ENCODE peak calls at places on chromosomes 1 and 21, in eight cellular contexts. O is CD8-positive, alpha-beta T cell; E is pancreas; T is neural progenitor cell; X is DND-41; P is fibroblast of lung; G is mammary epithelial cell; J is left ventricle myocardium inferior. A is an unnamed sample. For H3K4me1, the result is how much of the 10 kb centered on the place peaks cover.

GRCh38 chr1:105736349-105736748 is 1320.1 kb upstream of the PRMT6 start:
- DNase-seq in J (no peak), O (no peak), G (no peak), E (no peak), P (no peak), X (no peak), T (no peak), A (no peak)

GRCh38 chr21:30942192-30942591 is 60.8 kb upstream of the KRTAP11-1 start:
- DNase-seq in X (no peak), E (no peak), T (no peak), P (no peak), G (no peak), O (no peak), J (no peak), A (no peak)

GRCh38 chr1:63969461-63969893 is 195.7 kb downstream of the ROR1 start:
- DNase-seq in T (no peak), E (no peak), J (no peak), X (no peak), O (no peak), P (no peak), G (peak), A (no peak)

GRCh38 chr1:166155108-166155507 is 11.7 kb downstream of the FAM78B start:
- DNase-seq in O (no peak), G (no peak), X (no peak), T (no peak), E (no peak), J (no peak), P (no peak), A (no peak)

GRCh38 chr1:221543529-221544120 is 198.3 kb downstream of the DUSP10 start:
- DNase-seq in G (peak), P (peak), X (no peak), J (no peak), T (peak), O (no peak), E (no peak), A (no peak)

GRCh38 chr1:27357281-27358037 is 9.3 kb downstream of the MAP3K6 start:
- DNase-seq in O (peak), E (peak), G (no peak), X (peak), P (peak), T (peak), J (peak), A (peak)

GRCh38 chr1:103112535-103112934 is 4.2 kb upstream of the COL11A1 start:
- DNase-seq in G (no peak), T (no peak), P (no peak), X (no peak), O (no peak), J (no peak), E (no peak), A (no peak)

GRCh38 chr1:161139765-161140164 is 7.3 kb upstream of the DEDD start:
- DNase-seq in O (peak), E (no peak), X (peak), T (peak), J (no peak), P (peak), G (peak), A (no peak)

GRCh38 chr21:17501107-17502006 is 11.5 kb upstream of the CXADR start:
- DNase-seq in G (no peak), P (no peak), O (no peak), J (no peak), E (no peak), X (no peak), T (no peak), A (no peak)

GRCh38 chr1:234768171-234768568 is 158.2 kb upstream of the IRF2BP2 start:
- DNase-seq in X (no peak), E (no peak), G (no peak), P (no peak), J (no peak), T (no peak), O (no peak), A (no peak)

GRCh38 chr1:4970532-4970931 is 316.1 kb downstream of the AJAP1 start:
- DNase-seq in E (no peak), G (no peak), X (no peak), T (no peak), O (no peak), P (no peak), J (no peak), A (no peak)

GRCh38 chr1:39410915-39411436 is 80.5 kb upstream of the BMP8A start:
- DNase-seq in O (peak), P (peak), X (peak), E (peak), T (peak), J (peak), G (peak), A (peak)

GRCh38 chr1:82321794-82322193 is 521.1 kb downstream of the ADGRL2 start:
- DNase-seq in P (no peak), O (no peak), E (no peak), T (no peak), G (peak), X (no peak), J (no peak), A (no peak)

GRCh38 chr1:186781731-186782130 is 47.0 kb upstream of the PLA2G4A start:
- DNase-seq in G (no peak), P (no peak), E (no peak), O (no peak), T (no peak), X (no peak), J (no peak), A (peak)

GRCh38 chr1:11653101-11653601 is 1.1 kb downstream of the FBXO2 start:
- DNase-seq in E (peak), J (no peak), T (peak), O (no peak), P (no peak), X (no peak), G (peak), A (peak)

GRCh38 chr1:17913326-17914115 is 158.4 kb downstream of the ACTL8 start:
- DNase-seq in J (no peak), T (no peak), O (no peak), P (no peak), G (no peak), X (no peak), E (no peak), A (no peak)

GRCh38 chr1:61226791-61227567 is 144.6 kb downstream of the NFIA start:
- DNase-seq in X (no peak), T (no peak), O (no peak), G (no peak), J (no peak), E (peak), P (peak), A (no peak)

GRCh38 chr1:10632691-10633090 is 157.9 kb downstream of the PEX14 start:
- DNase-seq in T (peak), E (no peak), X (no peak), P (no peak), G (no peak), O (no peak), J (no peak), A (no peak)

GRCh38 chr1:24159366-24159765 is 16.4 kb upstream of the IL22RA1 start:
- DNase-seq in E (no peak), P (no peak), O (no peak), T (no peak), X (no peak), G (no peak), J (no peak), A (no peak)

GRCh38 chr1:26373281-26373680 is 731 bp upstream of the ZNF683 start:
- DNase-seq in T (no peak), J (no peak), G (no peak), E (no peak), O (peak), P (no peak), X (peak), A (no peak)

GRCh38 chr1:246773213-246773641 is 49.0 kb downstream of the SCCPDH start:
- DNase-seq in P (no peak), O (no peak), T (no peak), E (no peak), X (peak), G (no peak), J (no peak), A (no peak)

GRCh38 chr1:62321438-62321837 is 2.2 kb upstream of the KANK4 start:
- DNase-seq in P (peak), X (no peak), J (no peak), E (no peak), G (peak), T (no peak), O (no peak), A (no peak)

GRCh38 chr1:204443260-204443619 is 31.6 kb upstream of the PPP1R15B start:
- DNase-seq in E (peak), G (peak), X (no peak), P (no peak), O (no peak), J (no peak), T (no peak), A (no peak)

GRCh38 chr1:85200367-85200869 is 398 bp downstream of the SYDE2 start:
- DNase-seq in O (peak), X (no peak), J (no peak), G (peak), T (peak), E (no peak), P (no peak), A (no peak)

GRCh38 chr1:238552271-238552670 is 661.5 kb upstream of the ZP4 start:
- DNase-seq in P (no peak), X (no peak), O (no peak), J (no peak), T (no peak), G (no peak), E (no peak), A (no peak)

GRCh38 chr1:244097523-244098390 is 46.7 kb downstream of the ZBTB18 start:
- DNase-seq in J (no peak), O (no peak), E (no peak), X (no peak), T (no peak), P (no peak), G (no peak), A (no peak)

GRCh38 chr1:201481004-201481380 is 12.0 kb upstream of the PHLDA3 start:
- DNase-seq in P (no peak), O (no peak), E (no peak), G (no peak), T (peak), J (no peak), X (no peak), A (no peak)

GRCh38 chr1:102861247-102861646 is 247.1 kb downstream of the COL11A1 start:
- DNase-seq in P (no peak), O (no peak), G (no peak), T (no peak), X (no peak), E (no peak), J (no peak), A (no peak)

GRCh38 chr1:117857434-117857833 is 72.0 kb downstream of the GDAP2 start:
- DNase-seq in P (no peak), O (no peak), J (no peak), E (no peak), T (no peak), G (no peak), X (no peak), A (no peak)

GRCh38 chr1:116255486-116255885 is 117.6 kb upstream of the ATP1A1 start:
- DNase-seq in O (no peak), E (no peak), J (no peak), P (no peak), T (peak), G (no peak), X (no peak), A (no peak)

GRCh38 chr1:69139007-69139406 is 428.7 kb upstream of the LRRC7 start:
- DNase-seq in G (no peak), T (no peak), J (no peak), O (no peak), E (no peak), P (no peak), X (no peak), A (peak)

GRCh38 chr1:16927711-16928485 is 6.2 kb downstream of the CROCC start:
- DNase-seq in P (no peak), J (no peak), X (no peak), T (no peak), G (no peak), E (no peak), O (no peak), A (peak)

GRCh38 chr21:35976481-35976880 is 83.8 kb downstream of the SETD4 start:
- DNase-seq in X (no peak), T (no peak), E (no peak), O (no peak), J (no peak), P (no peak), G (no peak), A (no peak)

GRCh38 chr1:36842448-36842847 is 191.9 kb downstream of the GRIK3 start:
- DNase-seq in P (no peak), O (no peak), J (no peak), G (no peak), X (no peak), E (no peak), T (no peak), A (no peak)

GRCh38 chr1:30599721-30600120 is 123.7 kb downstream of the MATN1 start:
- DNase-seq in O (no peak), P (no peak), T (no peak), E (no peak), G (no peak), X (no peak), J (no peak), A (no peak)

GRCh38 chr1:156961709-156962108 is 41.3 kb downstream of the LRRC71 start:
- DNase-seq in O (peak), E (no peak), P (no peak), T (peak), G (no peak), X (peak), J (no peak), A (no peak)

GRCh38 chr1:59596432-59596831 is 218.3 kb upstream of the HOOK1 start:
- DNase-seq in J (no peak), O (no peak), E (peak), T (no peak), G (peak), P (peak), X (no peak), A (peak)

GRCh38 chr1:5768014-5768413 is 224.2 kb downstream of the NPHP4 start:
- DNase-seq in T (peak), G (no peak), X (no peak), P (no peak), J (no peak), E (no peak), O (no peak), A (no peak)

GRCh38 chr1:234597894-234598293 is 12.1 kb downstream of the IRF2BP2 start:
- DNase-seq in O (peak), P (peak), J (peak), G (peak), T (peak), E (peak), X (peak), A (no peak)

GRCh38 chr1:246155923-246156322 is 351.2 kb downstream of the SMYD3 start:
- DNase-seq in T (no peak), O (no peak), J (no peak), E (no peak), P (peak), X (no peak), G (no peak), A (no peak)

GRCh38 chr21:14013056-14013603 is 197.6 kb downstream of the LIPI start:
- DNase-seq in X (no peak), P (no peak), E (no peak), J (no peak), G (no peak), O (no peak), T (no peak), A (no peak)
- H3K4me1 ChIP-seq in X (under half), P (under half), E (under half), J (under half), G (under half), O (under half), T (under half), A (under half)

GRCh38 chr1:55206210-55206609 is 9.0 kb downstream of the USP24 start:
- DNase-seq in G (no peak), T (no peak), J (no peak), P (no peak), O (no peak), E (no peak), X (no peak), A (no peak)

GRCh38 chr1:55211456-55211855 is 3.7 kb downstream of the USP24 start:
- DNase-seq in X (no peak), T (no peak), E (no peak), J (no peak), P (no peak), G (no peak), O (no peak), A (no peak)

GRCh38 chr1:55210990-55211389 is 4.2 kb downstream of the USP24 start:
- DNase-seq in P (no peak), T (no peak), G (no peak), O (no peak), X (no peak), E (no peak), J (no peak), A (no peak)

GRCh38 chr1:55211909-55212308 is 3.3 kb downstream of the USP24 start:
- DNase-seq in G (no peak), P (no peak), T (no peak), O (no peak), X (no peak), E (no peak), J (no peak), A (no peak)

DNA sequence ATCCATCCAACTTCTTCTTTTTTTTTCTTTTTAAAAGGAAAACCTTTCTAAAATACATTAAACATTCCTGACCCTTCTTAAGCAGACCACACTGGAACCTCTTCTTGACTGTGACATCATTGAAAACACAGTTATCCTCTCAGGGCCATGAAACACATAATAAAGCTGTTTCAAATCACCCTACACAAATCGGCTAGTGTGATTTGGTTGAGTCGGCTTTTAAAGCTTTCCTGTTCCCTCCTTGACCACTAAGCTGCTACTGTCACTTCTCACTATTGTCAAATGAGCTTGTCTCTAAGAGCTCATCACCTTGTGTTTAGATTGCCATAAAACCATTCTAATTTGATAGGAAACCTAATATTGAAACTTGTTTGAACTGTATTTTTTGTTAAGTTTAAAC is 5.9 kb downstream of the USP24 start:
- DNase-seq in G (no peak), E (no peak), J (no peak), O (no peak), T (peak), X (no peak), P (no peak), A (no peak)
- H3K4me1 ChIP-seq in G (under half), E (under half), J (half or more), O (under half), T (under half), X (under half), P (under half), A (under half)

GRCh38 chr1:2241820-2242219 is 13.7 kb downstream of the SKI start:
- DNase-seq in G (no peak), J (no peak), O (peak), T (no peak), P (no peak), X (no peak), E (no peak), A (peak)

GRCh38 chr1:2239384-2239985 is 11.4 kb downstream of the SKI start:
- DNase-seq in T (no peak), O (peak), P (no peak), G (no peak), E (no peak), J (no peak), X (no peak), A (no peak)

GRCh38 chr1:2242814-2243725 is 15.0 kb downstream of the SKI start:
- DNase-seq in P (peak), X (no peak), J (peak), O (no peak), T (no peak), E (no peak), G (no peak), A (peak)

GRCh38 chr1:2238361-2239055 is 10.4 kb downstream of the SKI start:
- DNase-seq in J (no peak), G (no peak), X (no peak), T (no peak), E (peak), O (no peak), P (no peak), A (peak)

GRCh38 chr1:2240251-2241156 is 12.4 kb downstream of the SKI start:
- DNase-seq in P (peak), T (no peak), J (peak), G (peak), E (peak), O (peak), X (no peak), A (peak)
- H3K4me1 ChIP-seq in P (under half), T (under half), J (half or more), G (under half), E (under half), O (half or more), X (under half), A (under half)

GRCh38 chr1:92486251-92487077 is at the start of gene GFI1:
- DNase-seq in X (no peak), E (peak), P (peak), J (peak), T (peak), G (peak), O (peak), A (peak)

GRCh38 chr1:92484171-92484471 is 2.6 kb downstream of the GFI1 start:
- DNase-seq in G (no peak), T (no peak), P (no peak), E (no peak), J (no peak), X (no peak), O (no peak), A (no peak)

GRCh38 chr1:92484472-92485373 is 2.0 kb downstream of the GFI1 start:
- DNase-seq in T (peak), P (peak), X (peak), O (peak), J (no peak), E (peak), G (peak), A (peak)

GRCh38 chr1:92487078-92487605 is 417 bp upstream of the GFI1 start:
- DNase-seq in O (no peak), T (no peak), G (no peak), E (no peak), X (no peak), P (no peak), J (no peak), A (no peak)

GRCh38 chr1:92485374-92486250 is 1.1 kb downstream of the GFI1 start:
- DNase-seq in X (peak), T (peak), G (peak), E (peak), O (peak), P (no peak), J (peak), A (peak)
- H3K4me1 ChIP-seq in X (under half), T (under half), G (half or more), E (under half), O (under half), P (under half), J (half or more), A (under half)

DNA sequence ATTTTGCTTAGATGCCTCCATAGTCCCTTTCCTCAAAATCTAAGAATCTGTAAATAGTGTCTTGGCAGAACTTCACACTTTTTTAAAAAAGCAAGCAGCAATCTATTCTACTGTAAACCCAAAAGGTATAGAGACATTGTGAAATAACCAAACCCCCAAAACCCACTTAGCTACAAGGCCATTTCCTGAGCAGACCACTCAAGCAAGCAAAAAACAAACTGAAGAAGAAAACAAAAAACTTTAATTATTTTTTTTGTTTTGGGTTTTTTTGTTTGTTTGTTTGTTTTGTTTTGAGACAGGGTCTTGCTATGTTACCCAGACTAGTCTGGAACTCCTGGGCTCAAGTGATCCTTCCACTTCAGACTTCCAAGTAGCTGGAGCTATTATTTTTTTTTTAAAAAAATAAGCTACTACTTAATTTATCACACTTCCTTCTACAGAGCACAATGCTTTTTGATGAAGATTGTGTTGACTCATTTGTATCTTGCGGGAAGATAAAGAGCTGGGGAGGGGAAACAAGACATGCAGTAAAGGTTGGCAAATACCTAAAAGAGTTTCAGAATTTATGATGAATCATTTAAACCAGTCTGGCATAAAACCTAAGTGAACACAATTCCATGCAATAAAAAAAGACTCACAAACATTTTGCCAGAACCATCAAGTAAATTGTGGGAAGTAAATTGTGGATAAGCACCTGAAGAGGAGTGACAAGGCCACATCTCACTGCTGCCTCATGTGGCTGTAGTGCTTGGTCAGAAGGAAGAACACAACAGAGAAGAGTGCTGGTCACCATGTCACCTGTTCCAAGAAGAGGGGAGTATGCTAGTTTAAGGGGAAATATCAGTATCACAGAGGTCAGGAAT is 2.7 kb upstream of the PTPN22 start:
- DNase-seq in X (no peak), O (no peak), J (no peak), G (peak), E (peak), T (peak), P (no peak), A (no peak)
- H3K4me1 ChIP-seq in X (half or more), O (half or more), J (under half), G (under half), E (under half), T (under half), P (under half), A (under half)

A was measured in right cardiac atrium.